ENCODE peak calls at places on chromosomes 16 and 17, in nine cellular contexts. One of them, this sample, is unnamed.

GRCh38 chr17:1110844-1111598 is 68.8 kb downstream of the ABR start:
- DNase-seq in ELF-1: peak; percentile 65
- DNase-seq in ACHN: peak; percentile 95
- DNase-seq in amygdala: peak; percentile 50
- DNase-seq in NAMALWA: no peak
- DNase-seq in BE2C: peak; percentile 60
- DNase-seq in epithelial cell of esophagus: peak; percentile 77
- DNase-seq in CD8-positive, alpha-beta T cell: no peak
- DNase-seq in H7: peak; percentile 49
- DNase-seq in this sample: no peak

GRCh38 chr17:79123988-79124387 is 49.4 kb downstream of the ENGASE start:
- DNase-seq in ELF-1: no peak
- DNase-seq in ACHN: no peak
- DNase-seq in amygdala: no peak
- DNase-seq in NAMALWA: no peak
- DNase-seq in BE2C: no peak
- DNase-seq in epithelial cell of esophagus: no peak
- DNase-seq in CD8-positive, alpha-beta T cell: no peak
- DNase-seq in H7: no peak
- DNase-seq in this sample: no peak

GRCh38 chr17:21357696-21358095 is 18.5 kb upstream of the KCNJ12 start:
- DNase-seq in ELF-1: peak; percentile 64
- DNase-seq in ACHN: no peak
- DNase-seq in amygdala: no peak
- DNase-seq in NAMALWA: no peak
- DNase-seq in BE2C: peak; percentile 78
- DNase-seq in epithelial cell of esophagus: no peak
- DNase-seq in CD8-positive, alpha-beta T cell: no peak
- DNase-seq in H7: no peak
- DNase-seq in this sample: no peak

GRCh38 chr17:1201132-1201702 is 21.4 kb upstream of the ABR start:
- DNase-seq in ELF-1: no peak
- DNase-seq in ACHN: no peak
- DNase-seq in amygdala: no peak
- DNase-seq in NAMALWA: peak; percentile 49
- DNase-seq in BE2C: no peak
- DNase-seq in epithelial cell of esophagus: no peak
- DNase-seq in CD8-positive, alpha-beta T cell: peak; percentile 84
- DNase-seq in H7: peak; percentile 26
- DNase-seq in this sample: no peak

GRCh38 chr17:83152745-83153611 is 73.6 kb downstream of the METRNL start:
- DNase-seq in ELF-1: no peak
- DNase-seq in ACHN: no peak
- DNase-seq in amygdala: no peak
- DNase-seq in NAMALWA: no peak
- DNase-seq in BE2C: no peak
- DNase-seq in epithelial cell of esophagus: no peak
- DNase-seq in CD8-positive, alpha-beta T cell: peak; percentile 40
- DNase-seq in H7: peak; percentile 56
- DNase-seq in this sample: no peak

GRCh38 chr16:49918257-49918656 is 62.3 kb upstream of the ZNF423 start:
- DNase-seq in ELF-1: no peak
- DNase-seq in ACHN: no peak
- DNase-seq in amygdala: no peak
- DNase-seq in NAMALWA: peak; percentile 27
- DNase-seq in BE2C: no peak
- DNase-seq in epithelial cell of esophagus: no peak
- DNase-seq in CD8-positive, alpha-beta T cell: no peak
- DNase-seq in H7: peak; percentile 73
- DNase-seq in this sample: no peak

GRCh38 chr17:49583889-49584288 is 8.2 kb downstream of the NXPH3 start:
- DNase-seq in ELF-1: no peak
- DNase-seq in ACHN: no peak
- DNase-seq in amygdala: no peak
- DNase-seq in NAMALWA: no peak
- DNase-seq in BE2C: no peak
- DNase-seq in epithelial cell of esophagus: no peak
- DNase-seq in CD8-positive, alpha-beta T cell: no peak
- DNase-seq in H7: peak; percentile 10
- DNase-seq in this sample: no peak

GRCh38 chr16:8798174-8798527 is 512 bp downstream of the PMM2 start:
- DNase-seq in ELF-1: no peak
- DNase-seq in ACHN: no peak
- DNase-seq in amygdala: no peak
- DNase-seq in NAMALWA: no peak
- DNase-seq in BE2C: no peak
- DNase-seq in epithelial cell of esophagus: peak; percentile 29
- DNase-seq in CD8-positive, alpha-beta T cell: no peak
- DNase-seq in H7: no peak
- DNase-seq in this sample: no peak

GRCh38 chr17:49193513-49194296 is 16.7 kb downstream of the GNGT2 start:
- DNase-seq in ELF-1: peak; percentile 65
- DNase-seq in ACHN: peak; percentile 99
- DNase-seq in amygdala: peak; percentile 62
- DNase-seq in NAMALWA: peak; percentile 64
- DNase-seq in BE2C: peak; percentile 49
- DNase-seq in epithelial cell of esophagus: peak; percentile 65
- DNase-seq in CD8-positive, alpha-beta T cell: no peak
- DNase-seq in H7: peak; percentile 65
- DNase-seq in this sample: no peak

GRCh38 chr16:1454561-1454960 is 10.2 kb upstream of the CCDC154 start:
- DNase-seq in ELF-1: no peak
- DNase-seq in ACHN: no peak
- DNase-seq in amygdala: no peak
- DNase-seq in NAMALWA: no peak
- DNase-seq in BE2C: peak; percentile 6
- DNase-seq in epithelial cell of esophagus: no peak
- DNase-seq in CD8-positive, alpha-beta T cell: no peak
- DNase-seq in H7: no peak
- DNase-seq in this sample: no peak

GRCh38 chr17:12547829-12548228 is 117.9 kb upstream of the MYOCD start:
- DNase-seq in ELF-1: no peak
- DNase-seq in ACHN: no peak
- DNase-seq in amygdala: no peak
- DNase-seq in NAMALWA: no peak
- DNase-seq in BE2C: no peak
- DNase-seq in epithelial cell of esophagus: no peak
- DNase-seq in CD8-positive, alpha-beta T cell: no peak
- DNase-seq in H7: no peak
- DNase-seq in this sample: no peak

GRCh38 chr17:62840871-62841270 is 32.8 kb upstream of the MARCHF10 start:
- DNase-seq in ELF-1: no peak
- DNase-seq in ACHN: no peak
- DNase-seq in amygdala: no peak
- DNase-seq in NAMALWA: no peak
- DNase-seq in BE2C: no peak
- DNase-seq in epithelial cell of esophagus: no peak
- DNase-seq in CD8-positive, alpha-beta T cell: no peak
- DNase-seq in H7: no peak
- DNase-seq in this sample: no peak

GRCh38 chr17:53749178-53749577 is 73.5 kb upstream of the KIF2B start:
- DNase-seq in ELF-1: peak; percentile 38
- DNase-seq in ACHN: peak; percentile 81
- DNase-seq in amygdala: no peak
- DNase-seq in NAMALWA: no peak
- DNase-seq in BE2C: peak; percentile 67
- DNase-seq in epithelial cell of esophagus: peak; percentile 61
- DNase-seq in CD8-positive, alpha-beta T cell: no peak
- DNase-seq in H7: peak; percentile 37
- DNase-seq in this sample: no peak

GRCh38 chr17:57011482-57012015 is 33.6 kb downstream of the SCPEP1 start:
- DNase-seq in ELF-1: no peak
- DNase-seq in ACHN: no peak
- DNase-seq in amygdala: no peak
- DNase-seq in NAMALWA: no peak
- DNase-seq in BE2C: no peak
- DNase-seq in epithelial cell of esophagus: no peak
- DNase-seq in CD8-positive, alpha-beta T cell: no peak
- DNase-seq in H7: peak; percentile 20
- DNase-seq in this sample: no peak

GRCh38 chr17:13523164-13523563 is 78.6 kb downstream of the HS3ST3A1 start:
- DNase-seq in ELF-1: no peak
- DNase-seq in ACHN: no peak
- DNase-seq in amygdala: no peak
- DNase-seq in NAMALWA: no peak
- DNase-seq in BE2C: no peak
- DNase-seq in epithelial cell of esophagus: no peak
- DNase-seq in CD8-positive, alpha-beta T cell: no peak
- DNase-seq in H7: no peak
- DNase-seq in this sample: no peak

GRCh38 chr16:29290631-29291247 is 115.8 kb downstream of the NPIPB11 start:
- DNase-seq in ELF-1: peak; percentile 94
- DNase-seq in ACHN: peak; percentile 97
- DNase-seq in amygdala: peak; percentile 37
- DNase-seq in NAMALWA: no peak
- DNase-seq in BE2C: peak; percentile 77
- DNase-seq in epithelial cell of esophagus: peak; percentile 86
- DNase-seq in CD8-positive, alpha-beta T cell: peak; percentile 67
- DNase-seq in H7: peak; percentile 85
- DNase-seq in this sample: peak; percentile 43

This sample was measured in T-helper 17 cell.